ENCODE peak calls at places on chromosomes 3 and 15, in ten cellular contexts. F, M, J, W, Y, A, I, S, Q and O are unnamed samples.

GRCh38 chr15:44381223-44381622 is 46.2 kb upstream of the CTDSPL2 start:
- DNase-seq in F (no peak), M (peak; percentile 27), J (no peak), W (no peak), Y (peak; percentile 4), A (no peak), I (no peak), S (no peak), Q (no peak), O (no peak)

GRCh38 chr15:39125904-39126303 is 455.0 kb upstream of the THBS1 start:
- DNase-seq in F (no peak), M (peak; percentile 68), J (peak; percentile 31), W (no peak), Y (peak; percentile 11), A (no peak), I (peak; percentile 46), S (no peak), Q (peak; percentile 71), O (peak; percentile 36)

GRCh38 chr3:126288314-126288713 is 68.9 kb downstream of the KLF15 start:
- DNase-seq in F (no peak), M (no peak), J (no peak), W (no peak), Y (peak; percentile 29), A (no peak), I (no peak), S (no peak), Q (no peak), O (no peak)

GRCh38 chr3:84444726-84445521 is 513.9 kb upstream of the CADM2 start:
- DNase-seq in F (no peak), M (no peak), J (no peak), W (no peak), Y (no peak), A (no peak), I (no peak), S (no peak), Q (no peak), O (no peak)

GRCh38 chr3:105811518-105812193 is 57.2 kb downstream of the CBLB start:
- DNase-seq in F (no peak), M (no peak), J (no peak), W (no peak), Y (no peak), A (no peak), I (no peak), S (no peak), Q (no peak), O (no peak)

GRCh38 chr3:111603679-111604643 is 8.8 kb upstream of the ZBED2 start:
- DNase-seq in F (no peak), M (no peak), J (no peak), W (no peak), Y (no peak), A (no peak), I (no peak), S (no peak), Q (no peak), O (no peak)

GRCh38 chr3:63639821-63640220 is 12.7 kb upstream of the SNTN start:
- DNase-seq in F (no peak), M (no peak), J (no peak), W (no peak), Y (no peak), A (no peak), I (no peak), S (no peak), Q (no peak), O (no peak)

GRCh38 chr15:39580630-39581500 is at the start of gene THBS1:
- DNase-seq in F (no peak), M (peak; percentile 92), J (peak; percentile 68), W (peak; percentile 20), Y (no peak), A (peak; percentile 94), I (peak; percentile 57), S (no peak), Q (peak; percentile 40), O (no peak)

GRCh38 chr3:151875759-151876158 is 2.3 kb downstream of the SUCNR1 start:
- DNase-seq in F (no peak), M (peak; percentile 40), J (no peak), W (no peak), Y (no peak), A (no peak), I (no peak), S (no peak), Q (peak; percentile 14), O (peak; percentile 8)

GRCh38 chr3:31636693-31637442 is 104.1 kb downstream of the STT3B start:
- DNase-seq in F (no peak), M (no peak), J (no peak), W (no peak), Y (no peak), A (no peak), I (no peak), S (no peak), Q (no peak), O (no peak)

GRCh38 chr15:71141572-71141971 is 26.3 kb downstream of the THSD4 start:
- DNase-seq in F (no peak), M (no peak), J (no peak), W (no peak), Y (no peak), A (no peak), I (no peak), S (no peak), Q (no peak), O (no peak)

GRCh38 chr3:23421811-23422510 is 218.8 kb downstream of the UBE2E2 start:
- DNase-seq in F (no peak), M (no peak), J (no peak), W (no peak), Y (no peak), A (no peak), I (no peak), S (no peak), Q (no peak), O (no peak)

GRCh38 chr3:22729981-22730380 is 473.1 kb upstream of the UBE2E2 start:
- DNase-seq in F (no peak), M (peak; percentile 7), J (no peak), W (no peak), Y (no peak), A (no peak), I (peak; percentile 15), S (no peak), Q (peak; percentile 7), O (no peak)

GRCh38 chr15:76492538-76492937 is 156.0 kb downstream of the ISL2 start:
- DNase-seq in F (no peak), M (no peak), J (no peak), W (no peak), Y (no peak), A (no peak), I (no peak), S (no peak), Q (no peak), O (no peak)